ENCODE peak calls at places on chromosomes 3 and 15, in seven cellular contexts. One of them, this sample, is unnamed.

GRCh38 chr3:14441920-14442300 is 39.5 kb downstream of the SLC6A6 start:
- ATAC-seq in K562: no peak
- ATAC-seq in upper lobe of left lung: no peak
- ATAC-seq in GM23338: no peak
- ATAC-seq in HCT116: no peak
- ATAC-seq in HepG2: no peak
- ATAC-seq in GM12878: no peak
- ATAC-seq in this sample: no peak

GRCh38 chr3:73383470-73384049 is 241.2 kb downstream of the PDZRN3 start:
- ATAC-seq in HepG2: no peak
- ATAC-seq in K562: no peak
- ATAC-seq in HCT116: no peak
- ATAC-seq in GM23338: no peak
- ATAC-seq in GM12878: no peak
- ATAC-seq in upper lobe of left lung: peak
- ATAC-seq in this sample: no peak

GRCh38 chr3:69058180-69058946 is 6.2 kb upstream of the TMF1 start:
- ATAC-seq in HepG2: no peak
- ATAC-seq in HCT116: no peak
- ATAC-seq in upper lobe of left lung: no peak
- ATAC-seq in GM23338: no peak
- ATAC-seq in K562: no peak
- ATAC-seq in GM12878: peak
- ATAC-seq in this sample: no peak

GRCh38 chr3:39454818-39455217 is 12.7 kb upstream of the MOBP start:
- ATAC-seq in HepG2: no peak
- ATAC-seq in upper lobe of left lung: no peak
- ATAC-seq in GM12878: no peak
- ATAC-seq in GM23338: no peak
- ATAC-seq in HCT116: no peak
- ATAC-seq in K562: no peak
- ATAC-seq in this sample: no peak

GRCh38 chr3:21752749-21753347 is 1.8 kb upstream of the ZNF385D start:
- ATAC-seq in GM12878: peak
- ATAC-seq in HCT116: no peak
- ATAC-seq in HepG2: no peak
- ATAC-seq in K562: peak
- ATAC-seq in upper lobe of left lung: no peak
- ATAC-seq in GM23338: peak
- ATAC-seq in this sample: peak

GRCh38 chr3:100556656-100557310 is 52.6 kb upstream of the ADGRG7 start:
- ATAC-seq in GM12878: no peak
- ATAC-seq in GM23338: no peak
- ATAC-seq in upper lobe of left lung: no peak
- ATAC-seq in HepG2: no peak
- ATAC-seq in HCT116: no peak
- ATAC-seq in K562: no peak
- ATAC-seq in this sample: no peak

GRCh38 chr3:182716114-182716688 is 77.1 kb upstream of the ATP11B start:
- ATAC-seq in GM23338: peak
- ATAC-seq in upper lobe of left lung: no peak
- ATAC-seq in HepG2: no peak
- ATAC-seq in GM12878: peak
- ATAC-seq in HCT116: no peak
- ATAC-seq in K562: peak
- ATAC-seq in this sample: no peak

GRCh38 chr3:172666873-172667694 is 43.8 kb downstream of the NCEH1 start:
- ATAC-seq in HepG2: peak
- ATAC-seq in GM23338: peak
- ATAC-seq in HCT116: peak
- ATAC-seq in upper lobe of left lung: peak
- ATAC-seq in K562: peak
- ATAC-seq in GM12878: peak
- ATAC-seq in this sample: peak

GRCh38 chr3:39638286-39638685 is 170.8 kb downstream of the MOBP start:
- ATAC-seq in HepG2: no peak
- ATAC-seq in K562: no peak
- ATAC-seq in GM12878: no peak
- ATAC-seq in GM23338: no peak
- ATAC-seq in upper lobe of left lung: no peak
- ATAC-seq in HCT116: no peak
- ATAC-seq in this sample: no peak

GRCh38 chr3:111649180-111649579 is 54.0 kb upstream of the ZBED2 start:
- ATAC-seq in K562: no peak
- ATAC-seq in GM23338: no peak
- ATAC-seq in upper lobe of left lung: no peak
- ATAC-seq in HepG2: no peak
- ATAC-seq in HCT116: no peak
- ATAC-seq in GM12878: no peak
- ATAC-seq in this sample: no peak

GRCh38 chr15:43886558-43886957 is 59.8 kb downstream of the WDR76 start:
- ATAC-seq in HepG2: no peak
- ATAC-seq in GM23338: no peak
- ATAC-seq in GM12878: no peak
- ATAC-seq in HCT116: no peak
- ATAC-seq in upper lobe of left lung: no peak
- ATAC-seq in K562: no peak
- ATAC-seq in this sample: no peak

GRCh38 chr15:86163771-86164170 is 84.1 kb downstream of the AGBL1 start:
- ATAC-seq in HCT116: no peak
- ATAC-seq in K562: no peak
- ATAC-seq in HepG2: no peak
- ATAC-seq in GM12878: no peak
- ATAC-seq in upper lobe of left lung: no peak
- ATAC-seq in GM23338: no peak
- ATAC-seq in this sample: peak

GRCh38 chr15:69554321-69554961 is 101.8 kb downstream of the RPLP1 start:
- ATAC-seq in GM23338: no peak
- ATAC-seq in HepG2: no peak
- ATAC-seq in GM12878: no peak
- ATAC-seq in K562: no peak
- ATAC-seq in HCT116: no peak
- ATAC-seq in upper lobe of left lung: no peak
- ATAC-seq in this sample: no peak

GRCh38 chr15:43095243-43095642 is 10.6 kb downstream of the UBR1 start:
- ATAC-seq in HCT116: no peak
- ATAC-seq in K562: peak
- ATAC-seq in upper lobe of left lung: no peak
- ATAC-seq in HepG2: no peak
- ATAC-seq in GM23338: no peak
- ATAC-seq in GM12878: no peak
- ATAC-seq in this sample: no peak

GRCh38 chr3:27340524-27340923 is 28.7 kb downstream of the NEK10 start:
- ATAC-seq in GM23338: no peak
- ATAC-seq in upper lobe of left lung: no peak
- ATAC-seq in HCT116: no peak
- ATAC-seq in K562: no peak
- ATAC-seq in GM12878: peak
- ATAC-seq in HepG2: no peak
- ATAC-seq in this sample: no peak

GRCh38 chr15:33158359-33158758 is 36.2 kb downstream of the FMN1 start:
- ATAC-seq in HCT116: no peak
- ATAC-seq in GM23338: no peak
- ATAC-seq in K562: no peak
- ATAC-seq in upper lobe of left lung: no peak
- ATAC-seq in GM12878: no peak
- ATAC-seq in HepG2: no peak
- ATAC-seq in this sample: no peak

GRCh38 chr3:29178809-29179793 is 101.8 kb upstream of the RBMS3 start:
- ATAC-seq in K562: no peak
- ATAC-seq in GM12878: no peak
- ATAC-seq in HCT116: no peak
- ATAC-seq in upper lobe of left lung: no peak
- ATAC-seq in GM23338: no peak
- ATAC-seq in HepG2: no peak
- ATAC-seq in this sample: no peak

GRCh38 chr3:132405609-132406299 is 11.5 kb upstream of the DNAJC13 start:
- ATAC-seq in upper lobe of left lung: no peak
- ATAC-seq in HepG2: no peak
- ATAC-seq in HCT116: no peak
- ATAC-seq in GM12878: peak
- ATAC-seq in K562: no peak
- ATAC-seq in GM23338: no peak
- ATAC-seq in this sample: no peak

GRCh38 chr3:31539275-31539674 is 6.5 kb downstream of the STT3B start:
- ATAC-seq in K562: no peak
- ATAC-seq in GM23338: no peak
- ATAC-seq in HCT116: no peak
- ATAC-seq in HepG2: no peak
- ATAC-seq in GM12878: no peak
- ATAC-seq in upper lobe of left lung: no peak
- ATAC-seq in this sample: no peak

GRCh38 chr3:117628896-117629295 is 919.3 kb downstream of the TUSC7 start:
- ATAC-seq in GM12878: no peak
- ATAC-seq in K562: no peak
- ATAC-seq in GM23338: no peak
- ATAC-seq in HCT116: no peak
- ATAC-seq in upper lobe of left lung: peak
- ATAC-seq in HepG2: no peak
- ATAC-seq in this sample: no peak

GRCh38 chr3:86733257-86733656 is 257.7 kb downstream of the VGLL3 start:
- ATAC-seq in upper lobe of left lung: peak
- ATAC-seq in HepG2: no peak
- ATAC-seq in HCT116: no peak
- ATAC-seq in GM12878: no peak
- ATAC-seq in K562: no peak
- ATAC-seq in GM23338: no peak
- ATAC-seq in this sample: no peak

GRCh38 chr3:33663042-33663441 is 55.0 kb downstream of the CLASP2 start:
- ATAC-seq in GM23338: no peak
- ATAC-seq in HCT116: no peak
- ATAC-seq in GM12878: no peak
- ATAC-seq in HepG2: no peak
- ATAC-seq in K562: no peak
- ATAC-seq in upper lobe of left lung: no peak
- ATAC-seq in this sample: no peak

GRCh38 chr3:33668618-33669017 is 49.4 kb downstream of the CLASP2 start:
- ATAC-seq in HCT116: no peak
- ATAC-seq in GM23338: no peak
- ATAC-seq in HepG2: no peak
- ATAC-seq in K562: no peak
- ATAC-seq in GM12878: no peak
- ATAC-seq in upper lobe of left lung: no peak
- ATAC-seq in this sample: no peak

GRCh38 chr3:33664195-33664594 is 53.9 kb downstream of the CLASP2 start:
- ATAC-seq in upper lobe of left lung: no peak
- ATAC-seq in HCT116: no peak
- ATAC-seq in K562: no peak
- ATAC-seq in HepG2: no peak
- ATAC-seq in GM12878: no peak
- ATAC-seq in GM23338: no peak
- ATAC-seq in this sample: peak

GRCh38 chr3:33660035-33660434 is 58.0 kb downstream of the CLASP2 start:
- ATAC-seq in HCT116: no peak
- ATAC-seq in GM12878: no peak
- ATAC-seq in GM23338: peak
- ATAC-seq in K562: no peak
- ATAC-seq in HepG2: no peak
- ATAC-seq in upper lobe of left lung: no peak
- ATAC-seq in this sample: no peak

GRCh38 chr3:33665294-33665693 is 52.8 kb downstream of the CLASP2 start:
- ATAC-seq in HepG2: no peak
- ATAC-seq in GM12878: no peak
- ATAC-seq in upper lobe of left lung: no peak
- ATAC-seq in GM23338: no peak
- ATAC-seq in HCT116: no peak
- ATAC-seq in K562: peak
- ATAC-seq in this sample: no peak
- TF ChIP-seq POLR2AphosphoS5 in HepG2: no peak
- TF ChIP-seq POLR2AphosphoS5 in GM12878: no peak
- TF ChIP-seq POLR2AphosphoS5 in upper lobe of left lung: no peak
- TF ChIP-seq POLR2AphosphoS5 in GM23338: no peak
- TF ChIP-seq POLR2AphosphoS5 in HCT116: no peak
- TF ChIP-seq POLR2AphosphoS5 in K562: no peak
- TF ChIP-seq POLR2AphosphoS5 in this sample: no peak

DNA sequence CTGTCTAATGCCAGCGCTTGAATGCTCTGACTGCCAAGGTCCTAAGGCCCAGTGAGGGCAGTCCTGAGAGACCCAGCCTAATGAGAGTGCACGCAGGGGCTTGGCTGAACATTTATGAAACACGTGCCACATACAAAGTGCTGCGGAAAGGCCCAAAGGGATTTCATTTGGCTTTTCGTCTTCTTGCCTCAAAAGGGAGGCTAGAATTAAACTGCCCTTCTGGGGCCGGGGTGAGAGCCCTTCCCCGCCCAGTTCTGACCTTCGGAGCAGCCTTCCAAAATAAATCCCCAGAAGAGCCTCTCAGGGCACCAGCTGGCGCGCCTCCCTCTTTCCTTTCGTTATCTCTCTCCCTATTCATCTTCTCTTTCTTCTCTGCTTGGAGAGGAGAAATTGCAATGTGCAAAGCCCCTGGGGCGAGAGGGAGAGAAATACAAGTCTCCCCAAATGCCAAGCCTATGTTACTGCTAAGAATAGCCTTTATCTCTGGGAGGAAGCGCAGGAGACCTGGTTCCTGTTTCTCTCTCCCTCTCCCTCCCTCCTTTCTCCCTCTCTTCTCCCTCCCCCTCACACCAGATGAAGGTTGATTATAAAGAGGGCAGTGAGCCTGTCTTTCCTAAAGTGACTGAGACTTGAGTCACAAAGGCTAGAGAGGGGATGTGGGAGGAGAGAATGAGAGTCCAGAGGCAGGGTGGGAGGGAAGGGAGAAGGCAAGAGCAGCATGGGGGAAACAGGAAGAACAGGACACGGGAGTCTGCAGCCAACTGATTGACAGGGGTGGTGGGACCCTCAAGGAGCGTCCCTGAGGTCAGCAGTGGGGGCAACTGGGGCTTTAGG is 36.7 kb upstream of the NDUFB4 start:
- ATAC-seq in HCT116: peak
- ATAC-seq in upper lobe of left lung: peak
- ATAC-seq in GM12878: peak
- ATAC-seq in GM23338: peak
- ATAC-seq in K562: peak
- ATAC-seq in HepG2: peak
- ATAC-seq in this sample: peak
- TF ChIP-seq POLR2AphosphoS5 in HCT116: peak
- TF ChIP-seq POLR2AphosphoS5 in upper lobe of left lung: no peak
- TF ChIP-seq POLR2AphosphoS5 in GM12878: no peak
- TF ChIP-seq POLR2AphosphoS5 in GM23338: peak
- TF ChIP-seq POLR2AphosphoS5 in K562: no peak
- TF ChIP-seq POLR2AphosphoS5 in HepG2: no peak
- TF ChIP-seq POLR2AphosphoS5 in this sample: no peak

DNA sequence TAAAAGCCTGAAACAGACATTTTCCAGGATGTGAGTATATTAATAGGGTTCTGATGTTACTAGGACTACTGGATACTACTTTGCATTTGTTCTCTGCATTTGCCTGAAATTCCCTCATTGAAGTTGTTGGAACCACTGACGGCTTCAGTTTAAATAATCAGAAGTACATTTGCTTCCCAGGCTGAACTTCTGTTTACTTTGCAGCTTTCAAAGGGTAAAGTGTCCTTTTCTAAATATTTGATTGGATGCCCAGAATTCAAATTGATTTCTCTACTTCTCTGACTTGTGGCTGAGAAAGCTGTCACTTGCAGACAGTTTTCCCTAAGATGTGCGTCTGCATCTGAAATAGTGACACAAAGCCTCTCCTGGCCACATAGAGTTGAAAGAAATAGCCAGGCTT is 299.5 kb downstream of the THSD4 start:
- ATAC-seq in HepG2: no peak
- ATAC-seq in GM12878: no peak
- ATAC-seq in GM23338: no peak
- ATAC-seq in HCT116: no peak
- ATAC-seq in upper lobe of left lung: no peak
- ATAC-seq in K562: no peak
- ATAC-seq in this sample: peak
- TF ChIP-seq POLR2AphosphoS5 in HepG2: no peak
- TF ChIP-seq POLR2AphosphoS5 in GM12878: no peak
- TF ChIP-seq POLR2AphosphoS5 in GM23338: no peak
- TF ChIP-seq POLR2AphosphoS5 in HCT116: no peak
- TF ChIP-seq POLR2AphosphoS5 in upper lobe of left lung: no peak
- TF ChIP-seq POLR2AphosphoS5 in K562: no peak
- TF ChIP-seq POLR2AphosphoS5 in this sample: no peak

GRCh38 chr3:129197341-129197740 is 13.6 kb upstream of the CNBP start:
- ATAC-seq in GM12878: no peak
- ATAC-seq in K562: no peak
- ATAC-seq in upper lobe of left lung: no peak
- ATAC-seq in GM23338: no peak
- ATAC-seq in HepG2: no peak
- ATAC-seq in HCT116: no peak
- ATAC-seq in this sample: no peak
- TF ChIP-seq POLR2AphosphoS5 in GM12878: no peak
- TF ChIP-seq POLR2AphosphoS5 in K562: no peak
- TF ChIP-seq POLR2AphosphoS5 in upper lobe of left lung: no peak
- TF ChIP-seq POLR2AphosphoS5 in GM23338: no peak
- TF ChIP-seq POLR2AphosphoS5 in HepG2: no peak
- TF ChIP-seq POLR2AphosphoS5 in HCT116: no peak
- TF ChIP-seq POLR2AphosphoS5 in this sample: no peak